ENCODE peak calls at places on chromosomes 2 and 18, in six cellular contexts. A is Peyer's patch, G is prostate gland, J is stomach, L is sigmoid colon, Z is upper lobe of left lung. K is an unnamed sample.

GRCh38 chr2:218405365-218406208 is 5.9 kb downstream of the CTDSP1 start:
- DNase-seq in A (peak), G (no peak), J (no peak), L (peak), Z (peak), K (no peak)

GRCh38 chr2:199704358-199705238 is 146.4 kb downstream of the FTCDNL1 start:
- DNase-seq in A (no peak), G (peak), J (no peak), L (no peak), Z (no peak), K (peak)

GRCh38 chr2:7625392-7626138 is 708.4 kb downstream of the RNF144A start:
- DNase-seq in A (no peak), G (no peak), J (no peak), L (no peak), Z (no peak), K (no peak)

GRCh38 chr18:33421225-33421624 is 19.3 kb downstream of the CCDC178 start:
- DNase-seq in A (no peak), G (peak), J (no peak), L (no peak), Z (no peak), K (no peak)

GRCh38 chr2:241609859-241610793 is 26.8 kb downstream of the THAP4 start:
- DNase-seq in A (peak), G (peak), J (peak), L (peak), Z (peak), K (peak)

GRCh38 chr2:160214461-160215055 is 14.5 kb upstream of the ITGB6 start:
- DNase-seq in A (no peak), G (peak), J (no peak), L (no peak), Z (no peak), K (no peak)

GRCh38 chr2:196244516-196244915 is 73.1 kb upstream of the STK17B start:
- DNase-seq in A (no peak), G (no peak), J (no peak), L (no peak), Z (no peak), K (no peak)

GRCh38 chr2:232611559-232612218 is 21.7 kb upstream of the EFHD1 start:
- DNase-seq in A (peak), G (peak), J (peak), L (no peak), Z (peak), K (peak)

GRCh38 chr2:178422097-178422496 is 28.9 kb downstream of the PRKRA start:
- DNase-seq in A (no peak), G (no peak), J (no peak), L (no peak), Z (no peak), K (no peak)

GRCh38 chr2:226909131-226909530 is 73.3 kb downstream of the RHBDD1 start:
- DNase-seq in A (peak), G (no peak), J (no peak), L (no peak), Z (no peak), K (no peak)

GRCh38 chr2:202687276-202687675 is 52.5 kb downstream of the FAM117B start:
- DNase-seq in A (no peak), G (no peak), J (no peak), L (no peak), Z (no peak), K (no peak)

GRCh38 chr18:79569720-79570119 is 109.9 kb upstream of the CTDP1 start:
- DNase-seq in A (no peak), G (no peak), J (no peak), L (peak), Z (no peak), K (no peak)

GRCh38 chr18:39681061-39681460 is 2115.5 kb upstream of the CELF4 start:
- DNase-seq in A (no peak), G (no peak), J (no peak), L (no peak), Z (no peak), K (no peak)

GRCh38 chr18:77004555-77005380 is 127.8 kb downstream of the MBP start:
- DNase-seq in A (no peak), G (no peak), J (no peak), L (no peak), Z (no peak), K (no peak)

GRCh38 chr2:86105969-86106945 is at the start of gene PTCD3:
- DNase-seq in A (peak), G (peak), J (peak), L (peak), Z (peak), K (peak)

GRCh38 chr2:212021947-212022346 is 516.7 kb downstream of the ERBB4 start:
- DNase-seq in A (no peak), G (no peak), J (no peak), L (no peak), Z (no peak), K (no peak)

GRCh38 chr2:210522399-210522798 is 34.0 kb upstream of the CPS1 start:
- DNase-seq in A (no peak), G (no peak), J (no peak), L (no peak), Z (no peak), K (no peak)

GRCh38 chr2:39379643-39380524 is 57.2 kb downstream of the MAP4K3 start:
- DNase-seq in A (no peak), G (peak), J (no peak), L (no peak), Z (no peak), K (no peak)

GRCh38 chr2:27663160-27663462 is 303 bp downstream of the SUPT7L start:
- DNase-seq in A (no peak), G (no peak), J (peak), L (no peak), Z (peak), K (no peak)

GRCh38 chr2:9249036-9249800 is 42.6 kb downstream of the ASAP2 start:
- DNase-seq in A (no peak), G (peak), J (peak), L (no peak), Z (peak), K (no peak)

GRCh38 chr2:142220901-142221300 is 90.1 kb upstream of the LRP1B start:
- DNase-seq in A (no peak), G (peak), J (no peak), L (no peak), Z (no peak), K (no peak)

GRCh38 chr2:157443795-157444642 is at the start of gene CYTIP:
- DNase-seq in A (peak), G (peak), J (peak), L (no peak), Z (no peak), K (no peak)

GRCh38 chr2:42922790-42923631 is 130.6 kb upstream of the HAAO start:
- DNase-seq in A (no peak), G (no peak), J (no peak), L (peak), Z (no peak), K (no peak)

GRCh38 chr2:217988014-217988839 is 14.6 kb downstream of the TNS1 start:
- DNase-seq in A (peak), G (peak), J (peak), L (peak), Z (no peak), K (peak)

GRCh38 chr2:96088340-96089335 is 27.7 kb downstream of the ADRA2B start:
- DNase-seq in A (no peak), G (no peak), J (peak), L (peak), Z (no peak), K (no peak)

GRCh38 chr2:20190170-20190569 is 34.8 kb downstream of the SDC1 start:
- DNase-seq in A (no peak), G (no peak), J (no peak), L (no peak), Z (no peak), K (no peak)

GRCh38 chr2:240619506-240620148 is 5.7 kb upstream of the GPR35 start:
- DNase-seq in A (no peak), G (no peak), J (no peak), L (peak), Z (no peak), K (peak)

GRCh38 chr18:31603335-31603734 is 11.7 kb downstream of the TTR start:
- DNase-seq in A (no peak), G (no peak), J (no peak), L (no peak), Z (no peak), K (no peak)

GRCh38 chr18:3441290-3441689 is 8.7 kb upstream of the TGIF1 start:
- DNase-seq in A (no peak), G (no peak), J (no peak), L (no peak), Z (no peak), K (peak)

GRCh38 chr2:232338759-232339106 is 39.8 kb upstream of the ALPP start:
- DNase-seq in A (no peak), G (no peak), J (no peak), L (peak), Z (no peak), K (no peak)

GRCh38 chr2:149832256-149832655 is 244.7 kb upstream of the MMADHC start:
- DNase-seq in A (no peak), G (no peak), J (no peak), L (no peak), Z (no peak), K (no peak)

GRCh38 chr2:192960945-192961344 is 766.2 kb upstream of the TMEFF2 start:
- DNase-seq in A (no peak), G (no peak), J (no peak), L (no peak), Z (no peak), K (no peak)

DNA sequence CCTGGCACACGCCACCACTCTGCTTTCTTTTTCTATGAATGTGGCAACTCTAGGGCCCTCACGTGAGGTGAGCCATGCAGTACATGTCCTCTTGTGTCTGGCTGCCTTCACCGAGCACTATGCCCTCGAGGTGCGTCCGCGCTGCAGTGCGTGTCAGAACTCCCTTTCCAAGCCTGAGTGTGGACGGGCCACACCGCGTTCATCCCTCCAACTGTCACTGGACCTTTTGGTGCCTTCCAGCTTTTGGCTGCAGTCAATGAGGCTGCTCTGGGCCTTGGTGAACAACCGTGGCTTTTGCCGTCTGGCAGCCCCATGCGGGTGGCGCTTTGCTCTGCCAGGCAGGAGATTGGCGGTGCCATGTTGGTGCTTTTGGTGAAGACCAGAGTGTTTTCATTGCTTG is 74.0 kb downstream of the TSHZ1 start:
- DNase-seq in A (no peak), G (no peak), J (no peak), L (no peak), Z (peak), K (no peak)
- TF ChIP-seq POLR2A in A (no peak), G (no peak), J (no peak), L (no peak), Z (no peak), K (no peak)

GRCh38 chr2:186589733-186590537 is at the start of gene ITGAV:
- DNase-seq in A (peak), G (peak), J (peak), L (peak), Z (peak), K (peak)

GRCh38 chr2:186592137-186592875 is 2.5 kb downstream of the ITGAV start:
- DNase-seq in A (no peak), G (no peak), J (no peak), L (no peak), Z (no peak), K (no peak)

GRCh38 chr2:186588421-186588820 is 1.4 kb upstream of the ITGAV start:
- DNase-seq in A (no peak), G (no peak), J (no peak), L (no peak), Z (no peak), K (no peak)

GRCh38 chr2:186588940-186589732 is 720 bp upstream of the ITGAV start:
- DNase-seq in A (no peak), G (no peak), J (no peak), L (no peak), Z (no peak), K (no peak)

DNA sequence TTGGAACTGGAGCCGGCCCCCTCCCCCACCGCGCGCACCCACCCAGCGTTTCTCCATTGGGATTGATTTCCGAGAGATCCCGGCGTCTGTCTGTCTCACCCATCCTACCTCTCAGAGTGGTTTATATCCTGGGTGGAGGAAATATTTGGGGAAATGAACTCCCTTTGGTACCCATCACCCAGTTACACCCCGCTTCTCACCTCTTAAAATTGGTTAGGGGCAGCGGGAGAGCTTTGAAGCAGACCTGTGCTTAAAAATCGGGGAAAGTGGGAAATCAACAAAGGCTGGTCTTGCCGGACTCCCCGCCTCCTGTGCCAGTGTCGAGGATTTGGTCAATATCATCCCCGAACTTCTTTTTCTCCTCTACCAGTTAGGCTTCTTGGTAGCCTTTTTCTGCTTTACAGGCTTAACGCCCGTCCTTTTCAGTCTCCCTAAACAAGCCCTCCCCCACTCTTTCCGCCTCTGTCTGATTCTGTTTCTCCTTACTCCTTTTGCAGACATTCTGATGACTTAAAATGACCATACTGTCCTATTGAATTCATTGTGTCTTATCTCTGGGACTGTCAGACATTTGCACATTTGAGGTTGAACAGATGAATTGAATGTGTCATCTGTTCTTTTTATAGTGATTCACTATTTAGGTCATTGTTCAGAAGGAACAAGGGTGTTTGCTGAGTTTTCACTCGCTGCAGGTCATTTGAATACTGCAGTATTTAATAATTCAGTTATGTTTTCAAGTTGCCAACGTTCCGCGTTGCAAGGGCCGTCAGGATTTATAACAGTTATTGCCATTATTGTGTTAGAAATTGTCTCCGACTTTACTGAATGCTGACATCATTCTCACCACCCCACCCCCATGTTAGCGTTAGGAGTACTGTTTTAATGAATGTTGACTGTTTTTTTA is 934 bp downstream of the ITGAV start:
- DNase-seq in A (peak), G (peak), J (no peak), L (no peak), Z (no peak), K (peak)
- TF ChIP-seq POLR2A in A (no peak), G (no peak), J (no peak), L (no peak), Z (no peak), K (peak)

DNA sequence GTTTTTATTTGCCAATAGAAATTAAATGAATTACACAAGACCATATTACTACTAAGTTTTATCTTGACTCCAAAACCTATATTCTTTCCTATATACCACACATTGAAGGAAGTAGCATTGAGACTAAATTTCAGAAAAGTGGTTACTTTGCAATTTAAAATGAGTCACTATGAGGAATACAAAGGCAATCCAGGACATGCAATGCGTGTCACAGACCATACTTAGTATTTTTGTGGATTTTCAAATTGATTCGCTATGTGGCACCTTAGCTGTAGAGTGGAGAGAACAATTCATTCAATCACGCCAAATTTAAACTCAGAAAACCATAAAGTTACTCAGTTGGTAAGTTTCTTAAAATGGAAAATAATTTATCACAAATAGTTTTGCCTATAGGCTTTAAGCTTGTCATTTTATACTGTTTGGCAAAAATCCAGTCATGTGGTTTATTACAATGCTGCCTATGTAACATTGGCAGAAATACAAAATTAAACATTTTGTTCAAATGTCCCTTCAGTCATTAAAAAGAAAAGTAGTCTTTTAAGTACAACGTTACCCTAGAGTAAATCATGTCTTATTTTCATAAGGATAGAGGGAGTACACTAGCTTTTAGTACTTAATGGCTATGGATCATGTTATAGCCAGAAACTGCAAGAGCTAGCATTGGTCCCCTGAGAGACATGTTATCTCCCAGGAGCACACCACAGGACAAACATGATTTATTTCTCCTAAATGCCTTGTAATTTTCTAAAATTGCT is 222.8 kb upstream of the CDH7 start:
- DNase-seq in A (no peak), G (no peak), J (no peak), L (no peak), Z (no peak), K (no peak)
- TF ChIP-seq POLR2A in A (no peak), G (no peak), J (no peak), L (no peak), Z (no peak), K (no peak)

GRCh38 chr18:9944805-9945204 is 31.0 kb downstream of the VAPA start:
- DNase-seq in A (no peak), G (no peak), J (no peak), L (no peak), Z (no peak), K (no peak)

GRCh38 chr18:9943311-9943710 is 29.5 kb downstream of the VAPA start:
- DNase-seq in A (no peak), G (no peak), J (no peak), L (no peak), Z (no peak), K (no peak)

GRCh38 chr18:9946831-9947230 is 33.0 kb downstream of the VAPA start:
- DNase-seq in A (no peak), G (no peak), J (no peak), L (no peak), Z (no peak), K (no peak)

GRCh38 chr18:9941660-9942059 is 27.8 kb downstream of the VAPA start:
- DNase-seq in A (no peak), G (no peak), J (no peak), L (no peak), Z (no peak), K (no peak)

DNA sequence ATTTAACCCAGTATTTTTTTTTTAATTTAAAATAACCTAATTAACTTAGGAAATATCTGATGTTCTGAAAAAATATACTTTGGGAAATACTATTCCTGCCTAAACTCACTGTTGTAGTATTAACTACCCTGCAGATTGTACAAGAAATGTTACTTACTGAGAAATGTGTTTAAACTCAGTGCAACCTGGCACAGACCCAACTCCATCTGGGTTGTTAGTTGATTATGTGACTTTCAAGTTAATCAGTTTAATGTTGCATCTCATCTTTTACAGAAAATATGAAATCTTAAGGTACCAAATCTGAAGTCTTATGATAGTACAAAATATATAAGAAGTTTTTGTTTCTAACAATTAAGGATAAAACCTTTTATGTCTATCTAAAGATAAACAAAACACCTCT is 27.3 kb downstream of the VAPA start:
- DNase-seq in A (no peak), G (no peak), J (no peak), L (no peak), Z (no peak), K (no peak)
- TF ChIP-seq POLR2A in A (no peak), G (no peak), J (no peak), L (no peak), Z (no peak), K (no peak)

GRCh38 chr2:102418421-102418961 is 4.5 kb upstream of the IL18RAP start:
- DNase-seq in A (no peak), G (no peak), J (no peak), L (no peak), Z (no peak), K (no peak)
- TF ChIP-seq POLR2A in A (no peak), G (no peak), J (no peak), L (no peak), Z (no peak), K (no peak)